ENCODE peak calls at places on chromosomes 4 and X, in nine cellular contexts. One of them, this sample, is unnamed. For H3K4me1, the result is how much of the 10 kb centered on the place peaks cover.

GRCh38 chr4:4941741-4942140 is 77.5 kb downstream of the CYTL1 start:
- DNase-seq in lower lobe of right lung: no peak
- DNase-seq in IMR-90: no peak
- DNase-seq in upper lobe of left lung: peak
- DNase-seq in PC-3: no peak
- DNase-seq in A549: no peak
- DNase-seq in uterus: no peak
- DNase-seq in psoas muscle: no peak
- DNase-seq in mammary epithelial cell: no peak
- DNase-seq in this sample: no peak

GRCh38 chr4:991451-992296 is 1.5 kb downstream of the SLC26A1 start:
- DNase-seq in lower lobe of right lung: no peak
- DNase-seq in IMR-90: no peak
- DNase-seq in upper lobe of left lung: peak
- DNase-seq in PC-3: no peak
- DNase-seq in A549: no peak
- DNase-seq in uterus: no peak
- DNase-seq in psoas muscle: no peak
- DNase-seq in mammary epithelial cell: no peak
- DNase-seq in this sample: no peak

GRCh38 chrX:38594434-38594833 is 33.1 kb downstream of the TSPAN7 start:
- DNase-seq in lower lobe of right lung: no peak
- DNase-seq in IMR-90: no peak
- DNase-seq in upper lobe of left lung: no peak
- DNase-seq in PC-3: no peak
- DNase-seq in A549: no peak
- DNase-seq in uterus: no peak
- DNase-seq in psoas muscle: no peak
- DNase-seq in mammary epithelial cell: no peak
- DNase-seq in this sample: no peak

GRCh38 chr4:120034913-120035312 is 31.7 kb downstream of the MAD2L1 start:
- DNase-seq in lower lobe of right lung: no peak
- DNase-seq in IMR-90: peak
- DNase-seq in upper lobe of left lung: no peak
- DNase-seq in PC-3: no peak
- DNase-seq in A549: no peak
- DNase-seq in uterus: no peak
- DNase-seq in psoas muscle: no peak
- DNase-seq in mammary epithelial cell: no peak
- DNase-seq in this sample: no peak

GRCh38 chr4:39978904-39979303 is 1.2 kb upstream of the PDS5A start:
- DNase-seq in lower lobe of right lung: no peak
- DNase-seq in IMR-90: no peak
- DNase-seq in upper lobe of left lung: no peak
- DNase-seq in PC-3: no peak
- DNase-seq in A549: no peak
- DNase-seq in uterus: no peak
- DNase-seq in psoas muscle: no peak
- DNase-seq in mammary epithelial cell: no peak
- DNase-seq in this sample: no peak

GRCh38 chr4:1208266-1208961 is 36.0 kb upstream of the SPON2 start:
- DNase-seq in lower lobe of right lung: peak
- DNase-seq in IMR-90: no peak
- DNase-seq in upper lobe of left lung: peak
- DNase-seq in PC-3: no peak
- DNase-seq in A549: no peak
- DNase-seq in uterus: no peak
- DNase-seq in psoas muscle: peak
- DNase-seq in mammary epithelial cell: no peak
- DNase-seq in this sample: no peak

GRCh38 chr4:117889978-117890377 is 144.3 kb upstream of the NDST3 start:
- DNase-seq in lower lobe of right lung: no peak
- DNase-seq in IMR-90: no peak
- DNase-seq in upper lobe of left lung: no peak
- DNase-seq in PC-3: no peak
- DNase-seq in A549: no peak
- DNase-seq in uterus: no peak
- DNase-seq in psoas muscle: no peak
- DNase-seq in mammary epithelial cell: no peak
- DNase-seq in this sample: no peak

GRCh38 chrX:108224727-108225455 is 133.3 kb downstream of the ATG4A start:
- DNase-seq in lower lobe of right lung: no peak
- DNase-seq in IMR-90: peak
- DNase-seq in upper lobe of left lung: no peak
- DNase-seq in PC-3: peak
- DNase-seq in A549: peak
- DNase-seq in uterus: no peak
- DNase-seq in psoas muscle: peak
- DNase-seq in mammary epithelial cell: no peak
- DNase-seq in this sample: no peak

GRCh38 chrX:55056820-55057690 is 17.8 kb upstream of the PAGE2B start:
- DNase-seq in lower lobe of right lung: no peak
- DNase-seq in IMR-90: peak
- DNase-seq in upper lobe of left lung: no peak
- DNase-seq in PC-3: peak
- DNase-seq in A549: no peak
- DNase-seq in uterus: no peak
- DNase-seq in psoas muscle: no peak
- DNase-seq in mammary epithelial cell: no peak
- DNase-seq in this sample: no peak

GRCh38 chr4:81550005-81550896 is 78.5 kb upstream of the RASGEF1B start:
- DNase-seq in lower lobe of right lung: no peak
- DNase-seq in IMR-90: no peak
- DNase-seq in upper lobe of left lung: peak
- DNase-seq in PC-3: no peak
- DNase-seq in A549: no peak
- DNase-seq in uterus: peak
- DNase-seq in psoas muscle: no peak
- DNase-seq in mammary epithelial cell: no peak
- DNase-seq in this sample: no peak

DNA sequence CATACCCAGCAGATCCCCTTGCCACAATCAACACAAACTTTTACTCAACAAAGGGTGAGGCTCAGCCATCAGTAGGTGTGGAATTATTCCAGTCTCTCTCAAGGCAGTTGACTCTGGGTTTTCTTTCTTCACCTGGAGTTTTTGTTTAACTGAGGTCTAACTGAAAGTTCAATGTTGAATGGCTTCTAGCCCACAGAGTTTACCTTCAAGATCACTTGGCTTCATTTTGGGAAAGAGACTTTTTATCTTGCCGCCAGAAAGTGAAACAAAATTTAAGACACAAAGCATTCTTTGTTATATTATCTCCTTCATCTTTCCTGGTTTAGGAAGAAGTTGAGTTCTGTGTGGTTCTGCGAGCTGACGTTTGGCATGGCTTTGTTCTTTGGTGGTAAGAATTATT is 83.8 kb upstream of the RASGEF1B start:
- DNase-seq in lower lobe of right lung: no peak
- DNase-seq in IMR-90: no peak
- DNase-seq in upper lobe of left lung: no peak
- DNase-seq in PC-3: no peak
- DNase-seq in A549: no peak
- DNase-seq in uterus: no peak
- DNase-seq in psoas muscle: no peak
- DNase-seq in mammary epithelial cell: no peak
- DNase-seq in this sample: no peak
- H3K4me3 ChIP-seq in lower lobe of right lung: no peak
- H3K4me3 ChIP-seq in IMR-90: no peak
- H3K4me3 ChIP-seq in upper lobe of left lung: no peak
- H3K4me3 ChIP-seq in PC-3: no peak
- H3K4me3 ChIP-seq in A549: no peak
- H3K4me3 ChIP-seq in uterus: no peak
- H3K4me3 ChIP-seq in psoas muscle: no peak
- H3K4me3 ChIP-seq in mammary epithelial cell: no peak
- H3K4me3 ChIP-seq in this sample: no peak

GRCh38 chrX:68824152-68824433 is 4.7 kb upstream of the EFNB1 start:
- DNase-seq in lower lobe of right lung: no peak
- DNase-seq in IMR-90: no peak
- DNase-seq in upper lobe of left lung: no peak
- DNase-seq in PC-3: no peak
- DNase-seq in A549: no peak
- DNase-seq in uterus: no peak
- DNase-seq in psoas muscle: no peak
- DNase-seq in mammary epithelial cell: no peak
- DNase-seq in this sample: no peak
- H3K4me1 ChIP-seq in lower lobe of right lung: under half
- H3K4me1 ChIP-seq in IMR-90: under half
- H3K4me1 ChIP-seq in upper lobe of left lung: under half
- H3K4me1 ChIP-seq in PC-3: under half
- H3K4me1 ChIP-seq in A549: under half
- H3K4me1 ChIP-seq in uterus: under half
- H3K4me1 ChIP-seq in psoas muscle: under half
- H3K4me1 ChIP-seq in mammary epithelial cell: under half
- H3K4me1 ChIP-seq in this sample: under half

GRCh38 chrX:106484233-106484632 is 127.5 kb upstream of the RADX start:
- DNase-seq in lower lobe of right lung: no peak
- DNase-seq in IMR-90: no peak
- DNase-seq in upper lobe of left lung: no peak
- DNase-seq in PC-3: no peak
- DNase-seq in A549: no peak
- DNase-seq in uterus: no peak
- DNase-seq in psoas muscle: no peak
- DNase-seq in mammary epithelial cell: no peak
- DNase-seq in this sample: no peak
- TF ChIP-seq CTCF in lower lobe of right lung: no peak
- TF ChIP-seq CTCF in IMR-90: no peak
- TF ChIP-seq CTCF in upper lobe of left lung: no peak
- TF ChIP-seq CTCF in PC-3: no peak
- TF ChIP-seq CTCF in A549: no peak
- TF ChIP-seq CTCF in uterus: no peak
- TF ChIP-seq CTCF in psoas muscle: no peak
- TF ChIP-seq CTCF in mammary epithelial cell: no peak
- TF ChIP-seq CTCF in this sample: no peak

GRCh38 chrX:79080131-79080530 is 64.4 kb upstream of the GPR174 start:
- DNase-seq in lower lobe of right lung: no peak
- DNase-seq in IMR-90: no peak
- DNase-seq in upper lobe of left lung: no peak
- DNase-seq in PC-3: no peak
- DNase-seq in A549: no peak
- DNase-seq in uterus: no peak
- DNase-seq in psoas muscle: no peak
- DNase-seq in mammary epithelial cell: no peak
- DNase-seq in this sample: no peak
- H3K4me3 ChIP-seq in lower lobe of right lung: no peak
- H3K4me3 ChIP-seq in IMR-90: no peak
- H3K4me3 ChIP-seq in upper lobe of left lung: no peak
- H3K4me3 ChIP-seq in PC-3: no peak
- H3K4me3 ChIP-seq in A549: no peak
- H3K4me3 ChIP-seq in uterus: no peak
- H3K4me3 ChIP-seq in psoas muscle: no peak
- H3K4me3 ChIP-seq in mammary epithelial cell: no peak
- H3K4me3 ChIP-seq in this sample: no peak

GRCh38 chrX:5907202-5907601 is 321.5 kb downstream of the NLGN4X start:
- DNase-seq in lower lobe of right lung: no peak
- DNase-seq in IMR-90: no peak
- DNase-seq in upper lobe of left lung: no peak
- DNase-seq in PC-3: no peak
- DNase-seq in A549: no peak
- DNase-seq in uterus: no peak
- DNase-seq in psoas muscle: no peak
- DNase-seq in mammary epithelial cell: no peak
- DNase-seq in this sample: no peak
- H3K4me1 ChIP-seq in lower lobe of right lung: under half
- H3K4me1 ChIP-seq in IMR-90: under half
- H3K4me1 ChIP-seq in upper lobe of left lung: under half
- H3K4me1 ChIP-seq in PC-3: under half
- H3K4me1 ChIP-seq in A549: under half
- H3K4me1 ChIP-seq in uterus: under half
- H3K4me1 ChIP-seq in psoas muscle: under half
- H3K4me1 ChIP-seq in mammary epithelial cell: under half
- H3K4me1 ChIP-seq in this sample: under half